ENCODE peak calls at places on chromosomes 2 and 18, in seven cellular contexts. E, T, R, P, G, F and Y are unnamed samples.

GRCh38 chr18:25056456-25056855 is 295.5 kb downstream of the ZNF521 start:
- DNase-seq in E (no peak), T (no peak), R (no peak), P (no peak), G (no peak), F (no peak), Y (no peak)

GRCh38 chr2:47230418-47230817 is 75.3 kb upstream of the STPG4 start:
- DNase-seq in E (no peak), T (no peak), R (no peak), P (no peak), G (no peak), F (peak; percentile 38), Y (no peak)

GRCh38 chr2:232350804-232351685 is 27.5 kb upstream of the ALPP start:
- DNase-seq in E (no peak), T (peak; percentile 73), R (no peak), P (peak; percentile 45), G (no peak), F (no peak), Y (no peak)

GRCh38 chr18:75280427-75281280 is 70.1 kb downstream of the TSHZ1 start:
- DNase-seq in E (no peak), T (no peak), R (no peak), P (no peak), G (no peak), F (no peak), Y (no peak)

GRCh38 chr2:10038123-10038522 is 5.2 kb upstream of the KLF11 start:
- DNase-seq in E (no peak), T (no peak), R (no peak), P (peak; percentile 41), G (peak; percentile 39), F (no peak), Y (no peak)

GRCh38 chr18:75531851-75532241 is 104.3 kb upstream of the SMIM21 start:
- DNase-seq in E (no peak), T (no peak), R (no peak), P (no peak), G (no peak), F (no peak), Y (no peak)

GRCh38 chr2:9693138-9693520 is 62.3 kb upstream of the YWHAQ start:
- DNase-seq in E (no peak), T (no peak), R (no peak), P (no peak), G (no peak), F (peak; percentile 96), Y (no peak)

GRCh38 chr2:109457366-109457765 is 156.4 kb downstream of the SEPTIN10 start:
- DNase-seq in E (no peak), T (peak; percentile 6), R (no peak), P (no peak), G (no peak), F (no peak), Y (no peak)

GRCh38 chr2:192267484-192267883 is 72.8 kb upstream of the TMEFF2 start:
- DNase-seq in E (peak; percentile 22), T (no peak), R (no peak), P (no peak), G (no peak), F (no peak), Y (no peak)

GRCh38 chr2:160516547-160517365 is 23.1 kb upstream of the RBMS1 start:
- DNase-seq in E (no peak), T (no peak), R (peak; percentile 19), P (no peak), G (no peak), F (no peak), Y (no peak)

GRCh38 chr2:26510344-26510973 is 32.5 kb upstream of the OTOF start:
- DNase-seq in E (no peak), T (no peak), R (no peak), P (no peak), G (no peak), F (no peak), Y (no peak)

GRCh38 chr2:26513261-26513660 is 35.3 kb upstream of the OTOF start:
- DNase-seq in E (no peak), T (no peak), R (no peak), P (no peak), G (no peak), F (no peak), Y (no peak)

GRCh38 chr2:26509141-26509540 is 31.2 kb upstream of the OTOF start:
- DNase-seq in E (no peak), T (no peak), R (no peak), P (no peak), G (no peak), F (no peak), Y (no peak)

GRCh38 chr2:26514045-26514444 is 36.1 kb upstream of the OTOF start:
- DNase-seq in E (no peak), T (no peak), R (no peak), P (no peak), G (no peak), F (no peak), Y (no peak)

DNA sequence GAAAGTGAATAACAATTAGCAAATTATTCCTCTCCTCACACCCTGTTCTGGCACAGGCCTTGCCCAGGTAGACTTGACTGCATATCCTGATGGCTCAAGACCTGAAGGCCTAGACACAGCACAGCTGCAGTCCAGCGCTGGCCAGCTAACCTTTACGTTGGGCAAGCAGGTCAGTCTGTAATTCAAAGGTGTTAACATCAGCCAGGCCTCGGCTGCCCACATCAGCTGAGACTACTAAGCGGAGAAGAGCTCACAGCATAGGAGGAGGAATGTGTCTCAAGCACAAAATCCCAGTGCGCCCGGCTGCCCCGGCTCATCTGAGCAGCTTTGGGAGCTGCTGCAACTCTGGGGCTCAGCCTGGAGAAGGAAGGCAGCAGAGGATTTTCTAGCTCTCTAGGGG is 33.5 kb upstream of the OTOF start:
- DNase-seq in E (no peak), T (no peak), R (no peak), P (no peak), G (no peak), F (no peak), Y (no peak)
- H3K27me3 ChIP-seq in E (peaks cover 21% of the 10 kb centered on the region), T (no peaks in the 10 kb centered on the region), R (no peaks in the 10 kb centered on the region), P (no peaks in the 10 kb centered on the region), G (no peaks in the 10 kb centered on the region), F (no peaks in the 10 kb centered on the region), Y (no peaks in the 10 kb centered on the region)

GRCh38 chr2:19897623-19898245 is 4.0 kb downstream of the TTC32 start:
- DNase-seq in E (no peak), T (no peak), R (no peak), P (no peak), G (no peak), F (no peak), Y (no peak)
- H3K27me3 ChIP-seq in E (no peaks in the 10 kb centered on the region), T (no peaks in the 10 kb centered on the region), R (no peaks in the 10 kb centered on the region), P (no peaks in the 10 kb centered on the region), G (no peaks in the 10 kb centered on the region), F (no peaks in the 10 kb centered on the region), Y (no peaks in the 10 kb centered on the region)

DNA sequence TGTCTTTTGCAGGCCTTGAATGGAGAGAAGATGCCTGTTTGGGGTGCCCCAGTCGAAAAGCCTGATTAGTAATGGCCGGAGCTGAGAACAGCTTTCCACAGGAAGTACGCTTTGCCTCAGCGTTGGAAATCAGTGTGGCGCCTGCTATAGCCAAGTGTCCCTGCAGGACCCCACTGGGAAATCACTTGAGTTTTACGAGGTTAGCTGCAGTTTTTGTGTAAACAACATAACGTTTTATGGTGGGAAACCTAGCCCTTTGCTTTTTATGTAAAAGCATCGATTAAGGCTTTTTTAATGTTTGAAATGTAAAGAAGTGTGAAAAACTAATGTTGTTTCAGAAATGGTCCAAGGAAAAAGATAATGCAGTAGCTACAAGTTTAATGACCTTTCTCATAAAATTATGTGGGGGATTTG is 234.2 kb downstream of the TTC32 start:
- DNase-seq in E (no peak), T (no peak), R (no peak), P (no peak), G (peak; percentile 40), F (no peak), Y (no peak)
- H3K27me3 ChIP-seq in E (peaks cover 3% of the 10 kb centered on the region), T (no peaks in the 10 kb centered on the region), R (no peaks in the 10 kb centered on the region), P (no peaks in the 10 kb centered on the region), G (no peaks in the 10 kb centered on the region), F (no peaks in the 10 kb centered on the region), Y (no peaks in the 10 kb centered on the region)

DNA sequence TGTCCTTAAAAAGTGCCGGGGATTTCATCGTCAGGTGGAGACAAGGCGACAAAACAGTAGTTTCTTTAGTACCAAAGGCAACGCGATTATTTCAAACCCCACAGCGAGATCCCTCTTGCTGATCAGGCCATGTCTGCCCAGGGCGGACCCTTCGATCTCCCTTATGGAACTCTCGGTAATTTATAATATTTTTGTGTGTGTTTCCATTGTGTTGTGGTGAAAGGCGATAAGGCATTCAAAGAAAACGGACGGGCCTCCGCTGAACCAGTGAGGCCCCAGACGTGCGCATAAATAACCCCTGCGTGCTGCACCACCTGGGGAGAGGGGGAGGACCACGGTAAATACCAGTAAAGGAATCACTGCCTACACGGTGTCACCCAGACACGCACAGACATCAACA is 1.4 kb upstream of the GAD1 start:
- DNase-seq in E (no peak), T (no peak), R (no peak), P (no peak), G (no peak), F (no peak), Y (no peak)
- H3K27me3 ChIP-seq in E (peaks cover 47% of the 10 kb centered on the region), T (peaks cover 5% of the 10 kb centered on the region), R (peaks cover 36% of the 10 kb centered on the region), P (peaks cover 75% of the 10 kb centered on the region), G (peaks cover 55% of the 10 kb centered on the region), F (peaks cover 44% of the 10 kb centered on the region), Y (peaks cover 29% of the 10 kb centered on the region)

GRCh38 chr2:90645-91312 is 44.5 kb upstream of the FAM110C start:
- DNase-seq in E (no peak), T (no peak), R (no peak), P (peak; percentile 54), G (no peak), F (no peak), Y (no peak)

GRCh38 chr2:92326-92725 is 46.0 kb upstream of the FAM110C start:
- DNase-seq in E (no peak), T (no peak), R (no peak), P (no peak), G (no peak), F (no peak), Y (no peak)
- H3K27me3 ChIP-seq in E (no peaks in the 10 kb centered on the region), T (no peaks in the 10 kb centered on the region), R (no peaks in the 10 kb centered on the region), P (no peaks in the 10 kb centered on the region), G (no peaks in the 10 kb centered on the region), F (no peaks in the 10 kb centered on the region), Y (no peaks in the 10 kb centered on the region)

GRCh38 chr2:136115183-136115751 is 2.7 kb downstream of the CXCR4 start:
- DNase-seq in E (no peak), T (no peak), R (peak; percentile 26), P (no peak), G (no peak), F (no peak), Y (peak; percentile 59)

GRCh38 chr2:136112317-136112891 is 5.5 kb downstream of the CXCR4 start:
- DNase-seq in E (no peak), T (no peak), R (peak; percentile 37), P (no peak), G (no peak), F (no peak), Y (no peak)

GRCh38 chr2:136112949-136113766 is 4.8 kb downstream of the CXCR4 start:
- DNase-seq in E (no peak), T (no peak), R (peak; percentile 41), P (no peak), G (no peak), F (no peak), Y (peak; percentile 37)

GRCh38 chr2:136114392-136114791 is 3.6 kb downstream of the CXCR4 start:
- DNase-seq in E (no peak), T (no peak), R (no peak), P (no peak), G (no peak), F (no peak), Y (no peak)

DNA sequence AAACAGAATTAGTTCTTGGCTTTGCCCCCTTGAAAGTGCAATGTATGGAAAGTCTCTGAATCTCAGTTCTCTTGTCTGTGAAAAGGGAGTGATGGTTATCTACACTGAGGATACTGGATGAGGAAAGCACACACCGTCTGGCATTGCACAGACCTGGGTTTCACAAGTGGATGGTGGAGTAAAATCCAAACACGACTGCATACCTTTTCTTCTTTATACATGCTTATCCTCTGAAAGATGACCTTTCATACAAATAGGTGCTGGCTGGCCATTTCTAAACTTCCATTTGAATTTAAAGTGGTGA is 4.2 kb downstream of the CXCR4 start:
- DNase-seq in E (no peak), T (no peak), R (no peak), P (no peak), G (no peak), F (no peak), Y (no peak)
- H3K27me3 ChIP-seq in E (peaks cover 24% of the 10 kb centered on the region), T (no peaks in the 10 kb centered on the region), R (no peaks in the 10 kb centered on the region), P (peaks cover 24% of the 10 kb centered on the region), G (no peaks in the 10 kb centered on the region), F (peaks cover 43% of the 10 kb centered on the region), Y (no peaks in the 10 kb centered on the region)